ENCODE peak calls at places on chromosome 18, in ten cellular contexts. J is left ventricle myocardium inferior; N is foreskin keratinocyte; S is PC-9; H is left lung; V is thoracic aorta; X is CD4-positive, alpha-beta T cell; L is heart left ventricle; R is keratinocyte; G is DND-41. P is an unnamed sample.

GRCh38 chr18:49177071-49177470 is 226.3 kb upstream of the SMAD7 start:
- DNase-seq in J (no peak), N (no peak), S (no peak), H (no peak), V (no peak), X (no peak), L (no peak), R (no peak), G (no peak), P (no peak)

GRCh38 chr18:74249181-74249968 is 42.4 kb downstream of the CYB5A start:
- DNase-seq in J (no peak), N (no peak), S (no peak), H (no peak), V (no peak), X (no peak), L (no peak), R (no peak), G (no peak), P (peak)

GRCh38 chr18:77110936-77111335 is 21.6 kb downstream of the MBP start:
- DNase-seq in J (no peak), N (no peak), S (no peak), H (no peak), V (no peak), X (no peak), L (no peak), R (no peak), G (no peak), P (no peak)

GRCh38 chr18:68417166-68417776 is 297.6 kb downstream of the TMX3 start:
- DNase-seq in J (no peak), N (no peak), S (no peak), H (no peak), V (no peak), X (no peak), L (no peak), R (no peak), G (no peak), P (no peak)

GRCh38 chr18:58789856-58790255 is 74.8 kb upstream of the ZNF532 start:
- DNase-seq in J (no peak), N (no peak), S (no peak), H (no peak), V (no peak), X (no peak), L (no peak), R (no peak), G (no peak), P (no peak)

GRCh38 chr18:23650963-23651927 is 11.5 kb downstream of the ANKRD29 start:
- DNase-seq in J (no peak), N (peak), S (peak), H (no peak), V (no peak), X (no peak), L (no peak), R (no peak), G (no peak), P (peak)

GRCh38 chr18:72720116-72720515 is 147.7 kb downstream of the NETO1 start:
- DNase-seq in J (no peak), N (peak), S (no peak), H (no peak), V (no peak), X (no peak), L (no peak), R (no peak), G (no peak), P (no peak)

GRCh38 chr18:44882163-44882881 is 201.6 kb downstream of the SETBP1 start:
- DNase-seq in J (peak), N (no peak), S (no peak), H (no peak), V (no peak), X (no peak), L (no peak), R (no peak), G (no peak), P (no peak)

GRCh38 chr18:12046751-12047335 is 46.8 kb upstream of the ANKRD62 start:
- DNase-seq in J (no peak), N (no peak), S (no peak), H (no peak), V (no peak), X (no peak), L (no peak), R (no peak), G (no peak), P (no peak)

GRCh38 chr18:57973889-57974288 is 70.1 kb upstream of the NEDD4L start:
- DNase-seq in J (no peak), N (no peak), S (no peak), H (no peak), V (no peak), X (no peak), L (no peak), R (no peak), G (no peak), P (no peak)

GRCh38 chr18:24089059-24089458 is 49.8 kb upstream of the CABYR start:
- DNase-seq in J (no peak), N (no peak), S (no peak), H (no peak), V (no peak), X (no peak), L (no peak), R (no peak), G (no peak), P (no peak)

GRCh38 chr18:46152436-46152807 is 48.2 kb downstream of the HAUS1 start:
- DNase-seq in J (peak), N (no peak), S (peak), H (peak), V (no peak), X (no peak), L (peak), R (peak), G (no peak), P (peak)

GRCh38 chr18:62838475-62839098 is 123.2 kb downstream of the PHLPP1 start:
- DNase-seq in J (no peak), N (no peak), S (no peak), H (no peak), V (no peak), X (no peak), L (no peak), R (no peak), G (no peak), P (no peak)

GRCh38 chr18:68701353-68701752 is 13.6 kb downstream of the TMX3 start:
- DNase-seq in J (no peak), N (no peak), S (no peak), H (no peak), V (no peak), X (no peak), L (no peak), R (no peak), G (no peak), P (no peak)

GRCh38 chr18:79868811-79869541 is 71.2 kb downstream of the KCNG2 start:
- DNase-seq in J (no peak), N (no peak), S (no peak), H (peak), V (no peak), X (no peak), L (no peak), R (no peak), G (no peak), P (no peak)

GRCh38 chr18:2534906-2535305 is 36.4 kb downstream of the METTL4 start:
- DNase-seq in J (no peak), N (no peak), S (no peak), H (no peak), V (no peak), X (no peak), L (no peak), R (no peak), G (no peak), P (no peak)

GRCh38 chr18:78875268-78875997 is 104.2 kb upstream of the SALL3 start:
- DNase-seq in J (no peak), N (no peak), S (peak), H (no peak), V (no peak), X (no peak), L (no peak), R (no peak), G (peak), P (peak)

GRCh38 chr18:74375999-74376398 is 60.4 kb downstream of the C18orf63 start:
- DNase-seq in J (no peak), N (no peak), S (no peak), H (no peak), V (no peak), X (no peak), L (no peak), R (no peak), G (no peak), P (no peak)

GRCh38 chr18:2857491-2858063 is 10.8 kb downstream of the EMILIN2 start:
- DNase-seq in J (peak), N (no peak), S (no peak), H (peak), V (peak), X (no peak), L (peak), R (no peak), G (no peak), P (no peak)

GRCh38 chr18:52348209-52348608 is 8.2 kb downstream of the DCC start:
- DNase-seq in J (no peak), N (peak), S (no peak), H (no peak), V (no peak), X (no peak), L (no peak), R (no peak), G (peak), P (peak)

GRCh38 chr18:45378308-45378707 is 237.0 kb upstream of the SLC14A2 start:
- DNase-seq in J (no peak), N (no peak), S (no peak), H (no peak), V (no peak), X (no peak), L (no peak), R (no peak), G (no peak), P (no peak)

GRCh38 chr18:32473325-32473724 is 2.6 kb upstream of the GAREM1 start:
- DNase-seq in J (no peak), N (no peak), S (no peak), H (no peak), V (no peak), X (no peak), L (no peak), R (no peak), G (no peak), P (no peak)

GRCh38 chr18:27311114-27311513 is 126.0 kb upstream of the CHST9 start:
- DNase-seq in J (no peak), N (no peak), S (no peak), H (no peak), V (no peak), X (no peak), L (no peak), R (no peak), G (no peak), P (no peak)

GRCh38 chr18:48698707-48699106 is 159.9 kb downstream of the CTIF start:
- DNase-seq in J (no peak), N (no peak), S (no peak), H (no peak), V (no peak), X (no peak), L (peak), R (no peak), G (no peak), P (no peak)

GRCh38 chr18:10035306-10035991 is 121.6 kb downstream of the VAPA start:
- DNase-seq in J (no peak), N (peak), S (peak), H (peak), V (no peak), X (no peak), L (no peak), R (peak), G (no peak), P (peak)

GRCh38 chr18:70371085-70371735 is 82.4 kb downstream of the SOCS6 start:
- DNase-seq in J (no peak), N (peak), S (no peak), H (no peak), V (no peak), X (no peak), L (no peak), R (peak), G (no peak), P (peak)

GRCh38 chr18:12639990-12640880 is 17.7 kb downstream of the SPIRE1 start:
- DNase-seq in J (no peak), N (peak), S (no peak), H (no peak), V (no peak), X (no peak), L (no peak), R (no peak), G (no peak), P (no peak)

GRCh38 chr18:51614033-51614432 is 416.6 kb upstream of the MEX3C start:
- DNase-seq in J (no peak), N (peak), S (peak), H (no peak), V (no peak), X (no peak), L (no peak), R (peak), G (no peak), P (peak)

GRCh38 chr18:37511933-37512332 is 53.7 kb downstream of the CELF4 start:
- DNase-seq in J (no peak), N (no peak), S (no peak), H (no peak), V (no peak), X (no peak), L (no peak), R (no peak), G (no peak), P (no peak)

GRCh38 chr18:54947115-54947514 is 12.1 kb downstream of the CCDC68 start:
- DNase-seq in J (no peak), N (no peak), S (no peak), H (no peak), V (no peak), X (no peak), L (no peak), R (no peak), G (no peak), P (no peak)

GRCh38 chr18:54942569-54942968 is 16.7 kb downstream of the CCDC68 start:
- DNase-seq in J (no peak), N (no peak), S (no peak), H (no peak), V (no peak), X (no peak), L (no peak), R (no peak), G (no peak), P (no peak)

GRCh38 chr18:54946149-54946581 is 13.1 kb downstream of the CCDC68 start:
- DNase-seq in J (peak), N (no peak), S (peak), H (no peak), V (no peak), X (no peak), L (no peak), R (no peak), G (peak), P (peak)

GRCh38 chr18:54948350-54948837 is 10.9 kb downstream of the CCDC68 start:
- DNase-seq in J (no peak), N (no peak), S (no peak), H (no peak), V (no peak), X (no peak), L (no peak), R (no peak), G (no peak), P (no peak)

GRCh38 chr18:54945726-54946125 is 13.5 kb downstream of the CCDC68 start:
- DNase-seq in J (no peak), N (no peak), S (no peak), H (no peak), V (no peak), X (no peak), L (no peak), R (no peak), G (no peak), P (no peak)
- H3K27ac ChIP-seq in J (peak), N (peak), S (peak), H (peak), V (no peak), X (no peak), L (no peak), R (peak), G (peak), P (no peak)

DNA sequence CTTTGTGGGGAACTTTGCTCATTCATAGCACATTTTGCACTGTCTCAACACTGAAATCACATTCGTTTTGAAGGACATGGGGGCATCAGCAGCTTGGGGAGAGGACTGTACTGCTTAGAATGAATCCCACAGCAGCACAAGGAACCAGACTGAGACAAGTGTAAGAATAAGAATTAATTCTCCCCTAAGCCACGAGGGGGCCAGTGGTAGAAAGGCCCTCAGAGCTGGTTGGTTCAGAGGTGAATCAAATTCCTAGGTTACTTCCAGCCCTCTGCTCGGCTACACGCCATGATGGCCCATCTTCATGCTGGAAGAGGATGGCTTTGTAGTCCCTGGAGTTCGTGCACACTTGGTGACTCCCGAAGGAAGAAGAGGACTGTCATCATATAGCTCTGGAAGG is 12.0 kb upstream of the MC5R start:
- DNase-seq in J (no peak), N (no peak), S (no peak), H (no peak), V (no peak), X (no peak), L (no peak), R (no peak), G (no peak), P (no peak)
- TF ChIP-seq CTCF in J (no peak), N (peak), S (no peak), H (no peak), V (no peak), X (no peak), L (no peak), R (peak), G (peak), P (no peak)

DNA sequence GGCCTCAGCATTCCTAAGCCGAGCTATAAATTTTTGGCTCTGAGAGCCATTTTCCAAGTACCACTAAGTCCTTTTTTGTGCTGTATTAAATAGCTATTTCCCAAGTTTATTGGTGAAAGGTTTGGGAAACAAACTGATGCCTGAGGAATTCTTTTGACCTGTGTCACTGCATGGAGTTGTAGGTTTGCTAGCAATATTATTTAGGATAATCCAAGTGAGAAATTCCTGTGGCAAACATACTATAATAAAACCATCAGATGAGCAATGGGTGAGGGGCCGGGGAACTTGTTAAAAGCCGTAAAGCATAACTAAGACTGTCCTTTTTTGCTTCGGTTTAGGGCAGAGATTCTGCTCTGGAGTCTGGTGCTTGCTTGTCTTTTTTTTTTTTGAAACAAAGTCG is 28.4 kb downstream of the ARHGAP28 start:
- DNase-seq in J (no peak), N (no peak), S (no peak), H (no peak), V (no peak), X (no peak), L (no peak), R (no peak), G (no peak), P (no peak)
- H3K27ac ChIP-seq in J (no peak), N (no peak), S (no peak), H (no peak), V (no peak), X (no peak), L (no peak), R (no peak), G (no peak), P (no peak)

DNA sequence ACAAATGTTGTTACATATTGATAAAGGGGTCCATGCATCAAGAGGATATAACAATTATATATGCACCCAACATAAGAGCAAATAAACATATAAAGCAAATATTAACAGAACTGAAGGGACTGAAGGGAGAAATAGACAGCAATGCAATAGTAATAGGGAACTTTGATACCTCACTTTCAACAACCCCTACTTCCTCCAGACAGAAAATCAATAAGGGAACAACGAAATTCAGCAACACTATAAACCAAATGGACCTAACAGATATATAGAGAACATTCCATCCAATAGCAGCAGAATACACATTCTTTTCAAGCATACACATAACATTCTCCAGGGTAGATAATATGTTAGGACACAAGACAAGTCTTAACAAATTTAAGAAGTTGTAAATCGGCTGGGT is 71.7 kb downstream of the L3MBTL4 start:
- DNase-seq in J (no peak), N (no peak), S (no peak), H (no peak), V (no peak), X (no peak), L (no peak), R (no peak), G (no peak), P (no peak)
- TF ChIP-seq CTCF in J (no peak), N (no peak), S (no peak), H (no peak), V (no peak), X (no peak), L (no peak), R (no peak), G (no peak), P (no peak)